ENCODE peak calls at places on chromosomes 3 and 15, in five cellular contexts. One of them, this sample, is unnamed.

GRCh38 chr15:25787381-25787780 is 75.7 kb downstream of the ATP10A start:
- DNase-seq in colonic mucosa: no peak
- DNase-seq in HuH-7.5: no peak
- DNase-seq in pancreas: no peak
- DNase-seq in AML-193: no peak
- DNase-seq in this sample: no peak

GRCh38 chr3:159775372-159775961 is 213.2 kb upstream of the IL12A start:
- DNase-seq in AML-193: no peak
- DNase-seq in pancreas: no peak
- DNase-seq in colonic mucosa: no peak
- DNase-seq in HuH-7.5: no peak
- DNase-seq in this sample: no peak

GRCh38 chr15:99409097-99409473 is 156.7 kb upstream of the MEF2A start:
- DNase-seq in colonic mucosa: peak; percentile 67
- DNase-seq in pancreas: no peak
- DNase-seq in AML-193: peak; percentile 23
- DNase-seq in HuH-7.5: peak; percentile 69
- DNase-seq in this sample: peak; percentile 65

GRCh38 chr15:82737975-82738374 is 28.3 kb upstream of the AP3B2 start:
- DNase-seq in HuH-7.5: no peak
- DNase-seq in AML-193: no peak
- DNase-seq in pancreas: no peak
- DNase-seq in colonic mucosa: no peak
- DNase-seq in this sample: no peak

GRCh38 chr15:85530079-85530478 is 149.7 kb downstream of the AKAP13 start:
- DNase-seq in AML-193: no peak
- DNase-seq in HuH-7.5: no peak
- DNase-seq in colonic mucosa: no peak
- DNase-seq in pancreas: no peak
- DNase-seq in this sample: no peak

GRCh38 chr15:81117136-81117535 is 16.9 kb upstream of the CFAP161 start:
- DNase-seq in colonic mucosa: no peak
- DNase-seq in pancreas: no peak
- DNase-seq in HuH-7.5: no peak
- DNase-seq in AML-193: no peak
- DNase-seq in this sample: no peak

GRCh38 chr3:195266428-195266827 is 4.5 kb downstream of the XXYLT1 start:
- DNase-seq in HuH-7.5: no peak
- DNase-seq in colonic mucosa: peak; percentile 6
- DNase-seq in AML-193: no peak
- DNase-seq in pancreas: no peak
- DNase-seq in this sample: no peak

GRCh38 chr3:152444029-152444641 is 175.4 kb downstream of the MBNL1 start:
- DNase-seq in colonic mucosa: no peak
- DNase-seq in AML-193: peak; percentile 68
- DNase-seq in HuH-7.5: no peak
- DNase-seq in pancreas: no peak
- DNase-seq in this sample: no peak

GRCh38 chr3:33482126-33482525 is 41.9 kb upstream of the UBP1 start:
- DNase-seq in pancreas: no peak
- DNase-seq in colonic mucosa: no peak
- DNase-seq in AML-193: no peak
- DNase-seq in HuH-7.5: no peak
- DNase-seq in this sample: no peak

GRCh38 chr3:11547498-11547897 is 96.2 kb downstream of the VGLL4 start:
- DNase-seq in AML-193: no peak
- DNase-seq in pancreas: no peak
- DNase-seq in colonic mucosa: no peak
- DNase-seq in HuH-7.5: no peak
- DNase-seq in this sample: no peak

GRCh38 chr3:99630815-99631214 is 7.6 kb upstream of the COL8A1 start:
- DNase-seq in pancreas: no peak
- DNase-seq in HuH-7.5: no peak
- DNase-seq in AML-193: no peak
- DNase-seq in colonic mucosa: no peak
- DNase-seq in this sample: no peak

GRCh38 chr3:117563063-117563462 is 853.5 kb downstream of the TUSC7 start:
- DNase-seq in pancreas: no peak
- DNase-seq in HuH-7.5: no peak
- DNase-seq in AML-193: no peak
- DNase-seq in colonic mucosa: no peak
- DNase-seq in this sample: no peak

GRCh38 chr3:125609384-125609783 is 14.1 kb upstream of the OSBPL11 start:
- DNase-seq in HuH-7.5: no peak
- DNase-seq in colonic mucosa: no peak
- DNase-seq in AML-193: no peak
- DNase-seq in pancreas: no peak
- DNase-seq in this sample: no peak

GRCh38 chr15:55282284-55282833 is 7.3 kb downstream of the RAB27A start:
- DNase-seq in AML-193: peak; percentile 79
- DNase-seq in pancreas: no peak
- DNase-seq in HuH-7.5: no peak
- DNase-seq in colonic mucosa: no peak
- DNase-seq in this sample: no peak

GRCh38 chr3:136141296-136141785 is 54.8 kb downstream of the MSL2 start:
- DNase-seq in AML-193: no peak
- DNase-seq in colonic mucosa: no peak
- DNase-seq in pancreas: no peak
- DNase-seq in HuH-7.5: no peak
- DNase-seq in this sample: no peak

GRCh38 chr3:149401926-149402310 is 24.5 kb upstream of the TM4SF1 start:
- DNase-seq in colonic mucosa: no peak
- DNase-seq in AML-193: no peak
- DNase-seq in pancreas: no peak
- DNase-seq in HuH-7.5: no peak
- DNase-seq in this sample: no peak

GRCh38 chr15:47506543-47507090 is 210.7 kb upstream of the SEMA6D start:
- DNase-seq in pancreas: no peak
- DNase-seq in HuH-7.5: no peak
- DNase-seq in AML-193: no peak
- DNase-seq in colonic mucosa: no peak
- DNase-seq in this sample: no peak

GRCh38 chr3:70833510-70833835 is 521.0 kb upstream of the MDFIC2 start:
- DNase-seq in AML-193: no peak
- DNase-seq in colonic mucosa: no peak
- DNase-seq in HuH-7.5: no peak
- DNase-seq in pancreas: no peak
- DNase-seq in this sample: no peak

GRCh38 chr3:29181149-29181780 is 99.6 kb upstream of the RBMS3 start:
- DNase-seq in AML-193: no peak
- DNase-seq in colonic mucosa: no peak
- DNase-seq in HuH-7.5: no peak
- DNase-seq in pancreas: no peak
- DNase-seq in this sample: no peak

GRCh38 chr3:138078901-138079344 is 36.5 kb downstream of the DZIP1L start:
- DNase-seq in AML-193: peak; percentile 23
- DNase-seq in colonic mucosa: no peak
- DNase-seq in pancreas: no peak
- DNase-seq in HuH-7.5: no peak
- DNase-seq in this sample: no peak

GRCh38 chr15:34755419-34755773 is 598 bp upstream of the GJD2 start:
- DNase-seq in AML-193: no peak
- DNase-seq in colonic mucosa: no peak
- DNase-seq in pancreas: no peak
- DNase-seq in HuH-7.5: no peak
- DNase-seq in this sample: no peak

GRCh38 chr3:130582457-130583155 is 65.6 kb downstream of the COL6A6 start:
- DNase-seq in HuH-7.5: no peak
- DNase-seq in colonic mucosa: no peak
- DNase-seq in AML-193: no peak
- DNase-seq in pancreas: no peak
- DNase-seq in this sample: no peak

GRCh38 chr3:11078826-11079520 is 75.3 kb upstream of the HRH1 start:
- DNase-seq in AML-193: peak; percentile 92
- DNase-seq in colonic mucosa: no peak
- DNase-seq in HuH-7.5: no peak
- DNase-seq in pancreas: no peak
- DNase-seq in this sample: no peak